ENCODE peak calls at places on chromosomes 7 and 10, in four cellular contexts. One of them, this sample, is unnamed.
A peak's percentile ranks its signal among the peaks of the same experiment; 100 is the strongest.

GRCh38 chr10:71134732-71135211 is 77.6 kb upstream of the UNC5B start:
- DNase-seq in HepG2: no peak
- DNase-seq in K562: no peak
- DNase-seq in WTC11: peak; percentile 31
- DNase-seq in this sample: no peak

GRCh38 chr7:1070544-1071342 is 17.2 kb upstream of the GPER1 start:
- DNase-seq in HepG2: no peak
- DNase-seq in K562: no peak
- DNase-seq in WTC11: no peak
- DNase-seq in this sample: no peak

GRCh38 chr10:30505543-30506298 is 71.7 kb downstream of the MAP3K8 start:
- DNase-seq in HepG2: peak; percentile 56
- DNase-seq in K562: no peak
- DNase-seq in WTC11: no peak
- DNase-seq in this sample: no peak

GRCh38 chr7:110071219-110071618 is 1019.7 kb upstream of the LRRN3 start:
- DNase-seq in HepG2: no peak
- DNase-seq in K562: no peak
- DNase-seq in WTC11: no peak
- DNase-seq in this sample: no peak

GRCh38 chr7:81626008-81626407 is 143.8 kb downstream of the HGF start:
- DNase-seq in HepG2: no peak
- DNase-seq in K562: no peak
- DNase-seq in WTC11: no peak
- DNase-seq in this sample: no peak

GRCh38 chr10:27679369-27679897 is 66.2 kb downstream of the MKX start:
- DNase-seq in HepG2: no peak
- DNase-seq in K562: no peak
- DNase-seq in WTC11: no peak
- DNase-seq in this sample: no peak

GRCh38 chr7:125406111-125406510 is 476.5 kb upstream of the POT1 start:
- DNase-seq in HepG2: no peak
- DNase-seq in K562: no peak
- DNase-seq in WTC11: no peak
- DNase-seq in this sample: no peak

GRCh38 chr7:131302876-131303707 is 24.6 kb upstream of the MKLN1 start:
- DNase-seq in HepG2: peak; percentile 16
- DNase-seq in K562: no peak
- DNase-seq in WTC11: peak; percentile 48
- DNase-seq in this sample: peak; percentile 12

GRCh38 chr10:70139997-70140250 is 6.6 kb downstream of the TYSND1 start:
- DNase-seq in HepG2: no peak
- DNase-seq in K562: no peak
- DNase-seq in WTC11: no peak
- DNase-seq in this sample: no peak

GRCh38 chr7:81209059-81209458 is 290.2 kb upstream of the SEMA3C start:
- DNase-seq in HepG2: no peak
- DNase-seq in K562: peak; percentile 46
- DNase-seq in WTC11: no peak
- DNase-seq in this sample: no peak

GRCh38 chr7:143300959-143301617 is 12.9 kb downstream of the CASP2 start:
- DNase-seq in HepG2: no peak
- DNase-seq in K562: no peak
- DNase-seq in WTC11: no peak
- DNase-seq in this sample: no peak

GRCh38 chr7:134813668-134814067 is 34.2 kb downstream of the CALD1 start:
- DNase-seq in HepG2: no peak
- DNase-seq in K562: no peak
- DNase-seq in WTC11: no peak
- DNase-seq in this sample: no peak

GRCh38 chr10:1572519-1573333 is 164.6 kb downstream of the ADARB2 start:
- DNase-seq in HepG2: no peak
- DNase-seq in K562: no peak
- DNase-seq in WTC11: no peak
- DNase-seq in this sample: no peak

DNA sequence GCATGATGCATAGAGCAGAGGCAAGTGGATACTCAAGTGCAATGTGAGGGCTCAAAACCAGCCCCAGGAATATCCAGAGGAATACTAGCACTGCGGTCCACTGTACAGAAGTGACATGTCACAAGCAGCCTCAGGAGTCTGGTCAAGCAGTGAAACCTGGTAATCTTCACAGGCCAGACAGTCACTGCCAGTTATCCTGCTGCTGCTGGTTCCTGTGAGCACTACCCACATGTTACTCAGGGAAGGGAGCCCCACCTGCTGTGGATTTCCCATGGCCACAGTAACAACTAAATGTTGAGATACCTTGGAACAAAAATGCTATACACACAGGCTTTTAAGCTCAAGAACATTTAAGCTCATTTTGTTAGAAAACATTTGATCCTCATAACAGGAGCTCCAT is 103.0 kb downstream of the RNF133 start:
- DNase-seq in HepG2: no peak
- DNase-seq in K562: no peak
- DNase-seq in WTC11: no peak
- DNase-seq in this sample: no peak
- TF ChIP-seq ELF4 in HepG2: no peak
- TF ChIP-seq ELF4 in K562: no peak
- TF ChIP-seq ELF4 in WTC11: no peak
- TF ChIP-seq ELF4 in this sample: no peak

DNA sequence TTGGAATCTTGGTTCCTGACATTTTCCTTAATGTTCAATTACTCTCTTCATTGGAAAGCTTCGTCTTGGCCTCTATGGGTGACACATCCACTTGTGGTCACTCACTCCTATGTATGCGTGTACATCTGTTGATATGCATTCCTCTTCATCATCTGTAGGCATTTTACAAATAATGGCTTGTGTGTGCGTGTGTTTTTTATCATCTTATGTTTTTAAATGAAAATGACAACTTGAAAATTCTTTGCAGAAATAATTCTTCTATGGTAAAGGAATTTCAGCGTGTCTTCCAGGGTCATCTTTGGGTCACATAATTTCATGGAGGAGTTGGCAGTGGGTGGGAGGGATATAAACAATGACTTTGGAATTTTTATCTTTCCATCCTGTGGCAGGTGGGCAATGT is 925.1 kb downstream of the LRMDA start:
- DNase-seq in HepG2: no peak
- DNase-seq in K562: no peak
- DNase-seq in WTC11: no peak
- DNase-seq in this sample: no peak
- TF ChIP-seq ELF4 in HepG2: no peak
- TF ChIP-seq ELF4 in K562: no peak
- TF ChIP-seq ELF4 in WTC11: no peak
- TF ChIP-seq ELF4 in this sample: no peak

DNA sequence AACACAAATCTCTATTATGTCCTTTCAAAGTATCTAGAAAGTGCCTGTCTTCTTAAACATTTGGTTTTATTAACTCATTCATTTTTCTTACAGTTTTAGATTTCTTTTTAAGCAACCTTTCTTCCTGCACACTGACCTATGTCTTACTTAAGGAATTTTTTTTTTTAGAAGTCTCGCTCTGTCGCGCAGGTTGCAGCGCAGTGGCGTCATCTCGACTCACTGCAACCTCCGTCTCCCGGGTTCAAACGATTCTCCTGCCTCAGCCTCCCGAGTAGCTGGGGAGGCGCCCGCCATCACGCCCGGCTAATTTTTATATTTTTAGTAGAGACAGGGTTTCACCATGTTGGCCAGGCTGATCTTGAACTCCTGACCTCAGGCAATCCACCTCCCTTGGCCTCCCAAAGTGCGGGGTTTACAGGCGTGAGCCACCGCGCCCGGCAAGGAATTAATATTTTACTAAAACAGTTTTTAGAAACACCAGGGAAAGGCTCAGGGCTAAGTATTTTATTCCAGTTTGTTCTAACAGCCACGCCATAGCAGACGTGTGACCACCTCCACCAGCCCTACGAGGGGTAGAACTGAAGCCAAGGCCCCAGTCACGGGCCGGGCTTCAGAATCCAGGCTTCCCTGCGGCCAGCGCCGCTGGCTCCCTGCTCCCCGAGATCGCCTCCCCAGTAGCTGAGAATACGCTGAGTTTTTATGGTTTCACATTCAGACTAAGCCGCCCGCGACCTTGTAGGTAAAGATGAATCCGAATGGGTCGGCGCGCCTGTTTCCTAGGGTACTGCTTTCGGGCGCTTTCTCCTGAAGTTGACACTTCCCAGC is 941 bp upstream of the LUC7L2 start:
- DNase-seq in HepG2: no peak
- DNase-seq in K562: no peak
- DNase-seq in WTC11: no peak
- DNase-seq in this sample: peak; percentile 30
- TF ChIP-seq ELF4 in HepG2: no peak
- TF ChIP-seq ELF4 in K562: no peak
- TF ChIP-seq ELF4 in WTC11: no peak
- TF ChIP-seq ELF4 in this sample: no peak

GRCh38 chr7:152674860-152675760 is 831 bp downstream of the XRCC2 start:
- DNase-seq in HepG2: peak; percentile 47
- DNase-seq in K562: peak; percentile 54
- DNase-seq in WTC11: no peak
- DNase-seq in this sample: peak; percentile 57
- TF ChIP-seq ELF4 in HepG2: no peak
- TF ChIP-seq ELF4 in K562: no peak
- TF ChIP-seq ELF4 in WTC11: no peak
- TF ChIP-seq ELF4 in this sample: no peak

GRCh38 chr10:3090914-3091313 is 23.6 kb downstream of the PFKP start:
- DNase-seq in HepG2: peak; percentile 17
- DNase-seq in K562: no peak
- DNase-seq in WTC11: no peak
- DNase-seq in this sample: no peak
- TF ChIP-seq ELF4 in HepG2: no peak
- TF ChIP-seq ELF4 in K562: no peak
- TF ChIP-seq ELF4 in WTC11: no peak
- TF ChIP-seq ELF4 in this sample: no peak

This sample was measured in HEK293T.